ENCODE peak calls at places on chromosome 10, in four cellular contexts. G, Y, A and F are unnamed samples.

GRCh38 chr10:13485623-13486022 is 43.2 kb downstream of the BEND7 start:
- DNase-seq in G (peak; percentile 25), Y (no peak), A (no peak), F (no peak)

GRCh38 chr10:49177391-49178355 is 10.5 kb downstream of the TMEM273 start:
- DNase-seq in G (peak; percentile 12), Y (no peak), A (peak; percentile 71), F (peak; percentile 42)

GRCh38 chr10:73940634-73941221 is 29.8 kb downstream of the PLAU start:
- DNase-seq in G (peak; percentile 73), Y (peak; percentile 83), A (peak; percentile 84), F (peak; percentile 83)

GRCh38 chr10:125127986-125128385 is 32.4 kb downstream of the CTBP2 start:
- DNase-seq in G (no peak), Y (no peak), A (no peak), F (no peak)

GRCh38 chr10:63521389-63522128 is at the start of gene REEP3:
- DNase-seq in G (peak; percentile 56), Y (peak; percentile 95), A (peak; percentile 74), F (peak; percentile 66)

GRCh38 chr10:70162157-70162891 is 8.0 kb downstream of the SAR1A start:
- DNase-seq in G (no peak), Y (no peak), A (no peak), F (no peak)

GRCh38 chr10:17228081-17229015 is at the start of gene VIM:
- DNase-seq in G (peak; percentile 87), Y (peak; percentile 94), A (peak; percentile 90), F (peak; percentile 90)

GRCh38 chr10:75972494-75973276 is 541.3 kb downstream of the LRMDA start:
- DNase-seq in G (no peak), Y (no peak), A (peak; percentile 49), F (no peak)

GRCh38 chr10:106746888-106747287 is 417.6 kb downstream of the SORCS1 start:
- DNase-seq in G (no peak), Y (no peak), A (no peak), F (no peak)

GRCh38 chr10:15461353-15462108 is 90.4 kb upstream of the FAM171A1 start:
- DNase-seq in G (peak; percentile 14), Y (no peak), A (peak; percentile 39), F (no peak)

GRCh38 chr10:11806706-11807105 is 16.4 kb upstream of the PROSER2 start:
- DNase-seq in G (no peak), Y (no peak), A (no peak), F (no peak)

GRCh38 chr10:114081911-114082583 is 38.4 kb downstream of the ADRB1 start:
- DNase-seq in G (no peak), Y (no peak), A (no peak), F (no peak)

GRCh38 chr10:80598951-80599350 is 61.2 kb downstream of the SH2D4B start:
- DNase-seq in G (no peak), Y (no peak), A (no peak), F (no peak)

GRCh38 chr10:91683976-91684375 is 51.1 kb upstream of the PPP1R3C start:
- DNase-seq in G (peak; percentile 60), Y (peak; percentile 28), A (no peak), F (no peak)

GRCh38 chr10:49323896-49324270 is 24.9 kb downstream of the C10orf71 start:
- DNase-seq in G (no peak), Y (no peak), A (no peak), F (no peak)

GRCh38 chr10:127580822-127581221 is 31.7 kb downstream of the NPS start:
- DNase-seq in G (no peak), Y (no peak), A (no peak), F (no peak)

GRCh38 chr10:86829472-86829871 is 73.1 kb downstream of the BMPR1A start:
- DNase-seq in G (no peak), Y (no peak), A (no peak), F (no peak)

GRCh38 chr10:121099601-121100000 is 248.4 kb downstream of the WDR11 start:
- DNase-seq in G (no peak), Y (peak; percentile 16), A (peak; percentile 79), F (no peak)

GRCh38 chr10:34872820-34873219 is 57.7 kb upstream of the PARD3 start:
- DNase-seq in G (no peak), Y (no peak), A (no peak), F (no peak)

GRCh38 chr10:35554461-35555056 is 50.6 kb upstream of the GJD4 start:
- DNase-seq in G (no peak), Y (no peak), A (no peak), F (no peak)

GRCh38 chr10:112216151-112216550 is 32.6 kb upstream of the GPAM start:
- DNase-seq in G (no peak), Y (no peak), A (no peak), F (no peak)

GRCh38 chr10:70694410-70695179 is 22.3 kb downstream of the ADAMTS14 start:
- DNase-seq in G (no peak), Y (no peak), A (no peak), F (no peak)

GRCh38 chr10:86263907-86264306 is 102.7 kb downstream of the GRID1 start:
- DNase-seq in G (no peak), Y (no peak), A (no peak), F (no peak)

GRCh38 chr10:15439381-15439837 is 68.3 kb upstream of the FAM171A1 start:
- DNase-seq in G (no peak), Y (peak; percentile 53), A (peak; percentile 62), F (no peak)

GRCh38 chr10:93456480-93456879 is 25.7 kb downstream of the MYOF start:
- DNase-seq in G (no peak), Y (no peak), A (no peak), F (no peak)
- H3K4me1 ChIP-seq in G (peaks cover 77% of the 10 kb centered on the region), Y (peaks cover 7% of the 10 kb centered on the region), A (peaks cover 15% of the 10 kb centered on the region), F (peaks cover 2% of the 10 kb centered on the region)

DNA sequence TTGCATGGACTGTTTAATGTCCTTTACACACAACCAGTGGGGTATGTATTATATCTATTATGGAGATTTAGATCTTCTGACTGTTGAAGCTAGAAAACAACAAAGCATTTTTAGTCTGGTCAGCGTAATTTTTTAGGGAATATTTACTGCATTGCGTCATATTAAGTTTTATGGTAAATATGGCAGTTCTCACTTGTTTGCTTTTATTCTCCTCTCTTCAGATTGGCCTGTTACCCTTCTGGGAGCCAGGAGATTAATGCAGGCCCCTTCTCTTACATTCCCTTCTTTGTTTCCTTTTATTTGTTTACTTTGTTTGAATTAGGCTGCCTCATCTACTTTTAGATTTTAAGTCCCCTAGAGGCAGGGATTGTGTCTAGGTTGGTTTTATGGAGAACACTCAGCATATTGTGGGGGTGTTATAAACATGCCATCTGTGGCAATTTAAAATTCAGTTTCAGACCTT is 13.8 kb downstream of the UBE2D1 start:
- DNase-seq in G (no peak), Y (peak; percentile 48), A (no peak), F (no peak)
- TF ChIP-seq CTCF in G (no peak), Y (no peak), A (no peak), F (no peak)

GRCh38 chr10:116687633-116688032 is 54.7 kb downstream of the HSPA12A start:
- DNase-seq in G (no peak), Y (no peak), A (no peak), F (no peak)
- H3K27ac ChIP-seq in G (no peak overlapping the region), Y (no peak overlapping the region), A (no peak overlapping the region), F (no peak overlapping the region)

GRCh38 chr10:103745264-103746247 is 109.8 kb downstream of the SH3PXD2A start:
- DNase-seq in G (no peak), Y (no peak), A (no peak), F (no peak)

GRCh38 chr10:103748020-103748419 is 107.4 kb downstream of the SH3PXD2A start:
- DNase-seq in G (no peak), Y (no peak), A (no peak), F (no peak)

GRCh38 chr10:103747193-103747865 is 108.0 kb downstream of the SH3PXD2A start:
- DNase-seq in G (no peak), Y (no peak), A (no peak), F (no peak)

GRCh38 chr10:103749779-103750178 is 105.6 kb downstream of the SH3PXD2A start:
- DNase-seq in G (no peak), Y (no peak), A (no peak), F (no peak)

DNA sequence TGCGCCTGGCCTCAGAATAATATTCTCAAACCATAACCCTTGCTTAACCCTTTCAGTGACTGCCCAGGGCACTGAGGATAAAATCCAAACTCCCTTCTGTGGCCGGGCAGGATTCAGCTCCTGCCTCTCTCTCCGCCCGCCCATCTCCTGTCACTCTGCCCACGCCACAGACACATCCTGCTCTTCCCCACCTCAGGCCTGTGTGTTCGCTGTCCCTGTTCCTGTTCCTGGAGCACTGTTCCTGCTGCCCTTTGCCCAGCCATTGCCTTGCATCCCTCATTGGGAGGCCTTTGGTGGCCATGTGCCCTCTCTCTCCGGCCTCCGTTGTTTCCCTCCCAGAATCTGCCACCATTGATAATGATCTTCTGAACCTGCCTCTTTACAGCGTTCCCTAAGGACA is 108.8 kb downstream of the SH3PXD2A start:
- DNase-seq in G (no peak), Y (no peak), A (no peak), F (no peak)
- H3K4me1 ChIP-seq in G (peaks cover 12% of the 10 kb centered on the region), Y (no peaks in the 10 kb centered on the region), A (no peaks in the 10 kb centered on the region), F (no peaks in the 10 kb centered on the region)

DNA sequence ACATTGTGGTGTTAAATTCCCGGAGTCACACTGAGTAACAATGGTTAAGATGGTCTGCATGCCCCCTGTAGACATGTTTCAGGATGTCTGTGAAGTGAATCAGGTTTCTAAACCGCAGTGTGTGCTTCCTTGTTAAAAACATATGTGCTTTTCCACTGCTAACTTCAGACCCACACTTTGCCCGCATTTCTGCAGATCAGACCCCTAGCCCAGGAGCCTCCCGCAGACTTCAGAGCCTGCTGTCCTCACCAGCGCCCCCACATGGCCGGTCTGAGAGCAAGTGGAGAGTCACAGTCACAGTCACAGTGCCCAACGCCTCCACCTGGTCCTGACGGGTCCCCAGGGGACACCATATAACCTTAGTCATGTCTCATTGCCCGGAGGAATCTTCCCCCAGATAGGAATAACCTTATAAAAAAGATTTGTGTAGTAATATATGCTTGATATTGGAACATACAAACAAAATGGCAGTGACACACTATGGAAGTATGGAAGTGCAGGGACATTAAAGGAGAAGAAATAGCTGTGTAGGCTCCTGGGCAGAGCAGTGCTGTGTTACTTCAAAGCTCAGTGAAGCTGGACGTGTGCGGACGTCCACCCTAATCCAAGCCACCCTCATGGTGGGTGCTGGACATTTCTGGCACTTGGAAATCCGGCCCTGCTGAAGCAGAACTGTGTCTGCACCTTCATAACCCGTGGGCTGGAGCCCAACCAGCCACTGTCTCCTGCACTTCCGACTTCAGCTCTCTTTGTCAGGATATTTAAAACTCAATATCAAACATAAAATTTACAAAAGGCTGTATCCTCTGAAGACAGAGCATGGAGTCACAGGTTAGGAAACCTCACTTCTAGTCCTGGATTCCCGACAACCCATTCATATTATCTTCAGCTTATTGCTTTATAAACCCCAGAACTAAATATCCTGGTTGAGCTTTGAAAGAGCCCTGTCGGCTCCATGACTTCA is 29.0 kb downstream of the GSTO2 start:
- DNase-seq in G (peak; percentile 24), Y (peak; percentile 69), A (peak; percentile 36), F (no peak)
- TF ChIP-seq CTCF in G (peak; percentile 18), Y (peak; percentile 79), A (peak; percentile 24), F (no peak)

GRCh38 chr10:122112021-122112616 is 123.2 kb downstream of the TACC2 start:
- DNase-seq in G (no peak), Y (no peak), A (no peak), F (no peak)
- H3K27ac ChIP-seq in G (peak overlapping the region; percentile 98), Y (no peak overlapping the region), A (peak overlapping the region; percentile 99), F (peak overlapping the region; percentile 100)